ENCODE peak calls at places on chromosomes 12 and 14, in eight cellular contexts. N, W, V, B, S, Z, Y and A are unnamed samples. For H3K27me3, the result is how much of the 10 kb centered on the place peaks cover.

GRCh38 chr12:12872139-12872933 is 19.0 kb upstream of the GPRC5A start:
- DNase-seq in W (no peak), Y (no peak), Z (peak), N (peak), S (peak), V (no peak), B (no peak), A (no peak)

GRCh38 chr12:33547084-33547483 is 107.5 kb upstream of the SYT10 start:
- DNase-seq in Z (no peak), S (no peak), N (no peak), W (no peak), V (no peak), Y (no peak), B (no peak), A (no peak)

GRCh38 chr12:89932950-89933349 is 224.3 kb upstream of the ATP2B1 start:
- DNase-seq in Y (no peak), W (no peak), B (no peak), N (no peak), V (no peak), S (no peak), Z (peak), A (no peak)

GRCh38 chr12:65561798-65562382 is 262.4 kb upstream of the HMGA2 start:
- DNase-seq in B (no peak), N (no peak), V (no peak), Z (peak), S (no peak), Y (no peak), W (no peak), A (no peak)

GRCh38 chr12:116150001-116150400 is 127.5 kb downstream of the MED13L start:
- DNase-seq in Z (peak), S (no peak), N (no peak), W (no peak), V (no peak), B (no peak), Y (no peak), A (no peak)

GRCh38 chr14:100864960-100865681 is 38.4 kb downstream of the RTL1 start:
- DNase-seq in N (no peak), W (no peak), Y (peak), S (no peak), Z (peak), V (no peak), B (peak), A (no peak)

GRCh38 chr12:88266851-88267360 is 124.8 kb downstream of the TMTC3 start:
- DNase-seq in N (no peak), Z (no peak), S (no peak), Y (no peak), V (no peak), W (no peak), B (no peak), A (no peak)

GRCh38 chr12:126361804-126362203 is 1296.6 kb downstream of the AACS start:
- DNase-seq in W (no peak), V (no peak), Z (no peak), S (no peak), B (no peak), N (no peak), Y (no peak), A (no peak)

GRCh38 chr12:102216086-102216691 is 18.6 kb upstream of the PMCH start:
- DNase-seq in Z (peak), Y (no peak), W (no peak), B (no peak), V (no peak), S (no peak), N (no peak), A (no peak)

GRCh38 chr14:102591372-102591943 is 991 bp upstream of the RCOR1 start:
- DNase-seq in Y (peak), W (peak), B (peak), N (peak), V (peak), Z (peak), S (peak), A (no peak)

GRCh38 chr14:20866963-20867362 is 24.2 kb upstream of the RNASE3 start:
- DNase-seq in S (peak), Z (no peak), V (no peak), N (no peak), W (peak), B (no peak), Y (no peak), A (no peak)

GRCh38 chr14:33897878-33898535 is 52.9 kb downstream of the EGLN3 start:
- DNase-seq in Z (no peak), V (no peak), W (peak), B (no peak), N (no peak), S (no peak), Y (no peak), A (no peak)

GRCh38 chr14:20986811-20987210 is 3.0 kb upstream of the METTL17 start:
- DNase-seq in Y (no peak), W (no peak), N (no peak), S (no peak), Z (peak), B (no peak), V (peak), A (peak)

GRCh38 chr14:97468220-97468619 is 671.0 kb downstream of the VRK1 start:
- DNase-seq in S (peak), V (no peak), Y (no peak), W (no peak), B (no peak), N (no peak), Z (no peak), A (no peak)

GRCh38 chr12:115998789-115999478 is 278.6 kb downstream of the MED13L start:
- DNase-seq in S (no peak), W (no peak), Z (peak), N (no peak), B (no peak), Y (no peak), V (no peak), A (no peak)

GRCh38 chr14:106442857-106443256 is 916.5 kb downstream of the TMEM121 start:
- DNase-seq in W (no peak), N (no peak), Y (no peak), B (no peak), Z (no peak), S (no peak), V (no peak), A (no peak)

GRCh38 chr14:21440857-21441256 is 15.1 kb downstream of the CHD8 start:
- DNase-seq in N (no peak), B (no peak), Y (no peak), S (no peak), V (no peak), Z (no peak), W (no peak), A (no peak)

GRCh38 chr14:55430024-55430690 is 10.3 kb downstream of the TBPL2 start:
- DNase-seq in Y (no peak), W (peak), V (no peak), N (peak), B (no peak), Z (peak), S (peak), A (no peak)

GRCh38 chr14:59438148-59438766 is 26.9 kb downstream of the GPR135 start:
- DNase-seq in B (no peak), W (no peak), S (no peak), Z (peak), V (no peak), Y (no peak), N (no peak), A (no peak)

GRCh38 chr12:77089701-77090220 is 24.4 kb upstream of the E2F7 start:
- DNase-seq in V (no peak), S (no peak), W (no peak), N (no peak), Y (no peak), B (no peak), Z (no peak), A (no peak)

GRCh38 chr14:33836203-33836894 is 114.5 kb downstream of the EGLN3 start:
- DNase-seq in Y (no peak), N (no peak), Z (no peak), V (no peak), W (no peak), S (peak), B (no peak), A (no peak)

GRCh38 chr12:8145754-8146415 is 10.9 kb upstream of the ZNF705A start:
- DNase-seq in Z (peak), S (peak), N (peak), B (no peak), V (peak), W (no peak), Y (peak), A (no peak)

GRCh38 chr14:54564799-54565235 is 2.1 kb upstream of the SAMD4A start:
- DNase-seq in W (no peak), B (no peak), N (no peak), Y (peak), V (peak), Z (peak), S (no peak), A (no peak)

GRCh38 chr12:124434364-124434763 is 133.0 kb downstream of the NCOR2 start:
- DNase-seq in B (no peak), Z (no peak), W (no peak), N (no peak), V (no peak), S (peak), Y (no peak), A (no peak)

GRCh38 chr14:61593330-61593729 is 102.0 kb upstream of the HIF1A start:
- DNase-seq in Z (no peak), W (no peak), S (no peak), N (no peak), Y (no peak), V (no peak), B (no peak), A (no peak)

GRCh38 chr14:78278464-78278863 is 108.3 kb downstream of the NRXN3 start:
- DNase-seq in N (no peak), Z (no peak), V (no peak), W (no peak), S (no peak), B (no peak), Y (no peak), A (no peak)

GRCh38 chr14:55117816-55118441 is 11.1 kb upstream of the LGALS3 start:
- DNase-seq in Y (peak), B (no peak), W (no peak), Z (peak), N (no peak), S (no peak), V (no peak), A (no peak)

GRCh38 chr14:100524933-100525243 is 62.3 kb downstream of the BEGAIN start:
- DNase-seq in Y (peak), B (no peak), W (peak), N (no peak), Z (peak), S (peak), V (peak), A (peak)

GRCh38 chr12:132377147-132377546 is 47.8 kb upstream of the GALNT9 start:
- DNase-seq in B (no peak), V (no peak), W (no peak), Y (no peak), Z (no peak), S (no peak), N (no peak), A (no peak)

GRCh38 chr12:132376464-132376830 is 47.1 kb upstream of the GALNT9 start:
- DNase-seq in Y (peak), W (no peak), N (no peak), V (no peak), S (no peak), B (no peak), Z (no peak), A (no peak)

GRCh38 chr12:132380646-132381045 is 51.3 kb upstream of the GALNT9 start:
- DNase-seq in N (no peak), B (no peak), V (no peak), Y (no peak), S (no peak), Z (no peak), W (no peak), A (no peak)

GRCh38 chr12:132379996-132380395 is 50.6 kb upstream of the GALNT9 start:
- DNase-seq in Y (no peak), Z (no peak), S (no peak), W (no peak), B (no peak), N (no peak), V (no peak), A (no peak)

DNA sequence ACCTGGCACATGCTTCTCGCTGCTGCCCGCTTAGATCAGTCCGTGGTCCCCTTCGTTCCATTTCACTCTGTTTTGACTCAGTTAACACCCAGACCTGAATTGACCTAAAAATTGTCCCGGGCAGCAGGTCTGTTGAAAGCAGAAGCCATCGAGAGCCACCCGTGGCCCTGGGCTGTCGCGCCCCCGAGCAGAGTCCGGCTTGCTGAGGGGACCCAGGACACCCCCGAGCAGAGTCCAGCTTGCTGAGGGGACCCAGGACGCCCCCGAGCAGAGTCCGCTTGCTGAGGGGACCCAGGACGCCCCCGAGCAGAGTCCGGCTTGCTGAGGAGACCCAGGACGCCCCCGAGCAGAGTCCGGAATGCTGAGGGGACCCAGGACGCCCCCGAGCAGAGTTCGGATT is 50.2 kb upstream of the GALNT9 start:
- DNase-seq in B (no peak), N (no peak), Y (no peak), S (no peak), Z (no peak), V (no peak), W (no peak), A (no peak)
- H3K27me3 ChIP-seq in B (under half), N (under half), Y (under half), S (half or more), Z (under half), V (under half), W (half or more), A (under half)

DNA sequence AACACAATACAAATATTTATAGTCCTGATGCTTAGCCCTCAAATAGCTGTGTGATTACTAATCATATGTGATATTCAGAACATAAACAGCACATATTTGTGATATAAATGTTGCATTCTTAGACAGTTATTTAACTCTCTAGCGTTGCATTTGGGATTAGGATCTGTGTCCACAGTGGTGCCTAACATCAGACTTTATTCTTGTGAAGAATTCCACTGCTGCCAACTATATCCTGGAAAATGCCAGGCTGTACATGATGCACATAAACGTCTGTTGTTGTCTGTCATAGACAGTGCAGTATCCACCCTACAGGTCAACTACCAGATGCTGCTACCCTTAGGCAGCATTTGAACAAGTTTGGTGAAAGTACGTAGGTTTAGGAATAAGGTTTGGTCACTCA is 39.0 kb downstream of the SLC38A4 start:
- DNase-seq in N (no peak), Z (peak), Y (no peak), B (no peak), V (no peak), S (no peak), W (no peak), A (no peak)
- H3K27ac ChIP-seq in N (no peak), Z (peak), Y (no peak), B (no peak), V (no peak), S (no peak), W (no peak), A (no peak)

GRCh38 chr12:75503866-75504265 is 7.5 kb downstream of the KRR1 start:
- DNase-seq in Y (no peak), S (no peak), V (no peak), W (no peak), Z (no peak), N (no peak), B (no peak), A (no peak)
- H3K27me3 ChIP-seq in Y (under half), S (under half), V (under half), W (under half), Z (under half), N (under half), B (under half), A (under half)

GRCh38 chr12:50988871-50989270 is 36.5 kb downstream of the HIGD1C start:
- DNase-seq in S (no peak), Y (no peak), V (no peak), W (no peak), N (no peak), B (no peak), Z (no peak), A (no peak)

GRCh38 chr12:50988051-50988450 is 35.7 kb downstream of the HIGD1C start:
- DNase-seq in Z (peak), W (no peak), N (no peak), S (no peak), Y (no peak), B (no peak), V (no peak), A (no peak)

GRCh38 chr12:50985322-50985721 is 33.0 kb downstream of the HIGD1C start:
- DNase-seq in V (no peak), W (peak), S (no peak), Y (peak), B (no peak), Z (peak), N (no peak), A (peak)

GRCh38 chr12:50984899-50985298 is 32.6 kb downstream of the HIGD1C start:
- DNase-seq in S (no peak), W (no peak), N (no peak), B (no peak), Y (no peak), V (no peak), Z (peak), A (no peak)

GRCh38 chr12:50986961-50987737 is 34.8 kb downstream of the HIGD1C start:
- DNase-seq in N (no peak), S (peak), W (peak), V (peak), Z (peak), B (no peak), Y (peak), A (peak)
- H3K27ac ChIP-seq in N (peak), S (peak), W (peak), V (peak), Z (no peak), B (no peak), Y (peak), A (peak)

GRCh38 chr12:132470417-132470816 is 19.5 kb upstream of the FBRSL1 start:
- DNase-seq in W (no peak), V (no peak), B (no peak), Z (no peak), S (no peak), N (no peak), Y (no peak), A (no peak)
- H3K27me3 ChIP-seq in W (under half), V (under half), B (under half), Z (under half), S (under half), N (under half), Y (under half), A (under half)

DNA sequence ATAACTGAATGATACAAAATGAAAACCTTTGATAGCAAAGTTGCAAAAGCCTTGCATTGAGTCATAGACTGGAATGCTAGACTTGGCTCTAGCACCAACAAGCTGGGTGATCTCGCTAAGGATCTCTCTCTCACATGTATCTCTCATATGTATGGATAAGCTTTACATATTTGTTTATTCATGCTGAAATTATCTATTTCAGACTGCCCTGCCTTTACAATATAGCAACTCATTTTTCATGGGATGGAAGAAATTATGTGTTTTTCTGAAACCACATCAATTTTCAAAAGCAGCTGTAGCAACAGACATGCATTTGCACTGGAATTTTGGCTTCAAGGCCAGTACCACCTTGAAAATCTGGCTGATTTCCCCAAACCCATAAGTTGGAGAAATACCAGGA is 11.4 kb downstream of the RERG start:
- DNase-seq in V (no peak), Z (peak), W (no peak), S (no peak), N (no peak), B (no peak), Y (no peak), A (no peak)
- H3K27ac ChIP-seq in V (peak), Z (no peak), W (no peak), S (no peak), N (no peak), B (no peak), Y (peak), A (peak)

GRCh38 chr14:92449404-92449975 is 64.1 kb upstream of the RIN3 start:
- DNase-seq in Y (no peak), N (no peak), W (no peak), Z (no peak), S (no peak), V (no peak), B (no peak), A (no peak)
- H3K27me3 ChIP-seq in Y (under half), N (under half), W (under half), Z (under half), S (under half), V (under half), B (under half), A (under half)

DNA sequence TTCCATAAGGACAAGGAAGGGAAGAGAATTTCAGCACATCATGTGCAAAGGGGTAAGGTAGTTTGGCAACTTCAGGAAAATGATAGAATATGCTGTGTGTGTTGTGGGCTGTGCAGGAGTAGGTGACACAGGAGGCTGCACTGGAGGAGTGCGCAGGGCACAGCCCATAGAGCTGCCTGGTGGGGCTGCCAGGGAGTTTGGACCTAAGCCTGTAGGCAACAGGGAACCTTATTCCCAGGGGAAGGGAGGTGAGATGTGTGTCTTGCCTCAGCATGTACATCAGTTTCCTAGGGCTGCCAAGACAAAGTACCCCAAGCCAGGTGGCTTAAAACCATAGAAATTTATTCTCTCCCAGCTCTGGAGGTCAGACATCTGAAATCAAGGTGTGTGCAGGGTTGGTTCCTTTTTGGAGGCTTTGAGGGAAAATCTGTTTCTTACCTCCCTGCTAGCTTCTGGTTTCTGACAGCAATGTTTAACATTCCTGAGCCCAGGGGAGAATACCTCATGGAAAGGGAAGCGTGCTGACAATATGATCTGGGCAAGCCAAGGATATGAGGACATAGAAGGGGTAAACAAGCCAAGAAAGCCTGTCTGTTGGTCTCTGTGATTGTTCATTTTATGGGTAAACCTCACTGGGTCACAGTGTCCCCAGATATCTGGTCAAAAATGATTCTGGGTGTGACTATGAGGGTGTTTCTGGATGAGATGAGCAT is 174.0 kb upstream of the NTF3 start:
- DNase-seq in Z (peak), W (no peak), B (no peak), N (no peak), V (no peak), Y (no peak), S (no peak), A (no peak)
- H3K27ac ChIP-seq in Z (no peak), W (no peak), B (no peak), N (no peak), V (no peak), Y (no peak), S (no peak), A (no peak)

GRCh38 chr12:130374083-130374482 is 36.4 kb downstream of the PIWIL1 start:
- DNase-seq in Y (no peak), W (no peak), B (no peak), S (no peak), N (no peak), V (no peak), Z (no peak), A (no peak)
- H3K27me3 ChIP-seq in Y (under half), W (under half), B (under half), S (under half), N (under half), V (under half), Z (under half), A (under half)